ENCODE peak calls at places on chromosomes 7 and 10, in six cellular contexts. One of them, this sample, is unnamed.

GRCh38 chr10:76324283-76324682 is 892.9 kb downstream of the LRMDA start:
- DNase-seq in thoracic aorta: no peak
- DNase-seq in GM23248: peak; percentile 35
- DNase-seq in HCT116: no peak
- DNase-seq in HFF-Myc: no peak
- DNase-seq in Jurkat, Clone E6-1: no peak
- DNase-seq in this sample: no peak

GRCh38 chr7:70506463-70506862 is 625.5 kb upstream of the GALNT17 start:
- DNase-seq in HCT116: no peak
- DNase-seq in Jurkat, Clone E6-1: no peak
- DNase-seq in HFF-Myc: no peak
- DNase-seq in GM23248: no peak
- DNase-seq in thoracic aorta: no peak
- DNase-seq in this sample: peak; percentile 52

GRCh38 chr10:68088744-68089143 is 13.7 kb upstream of the HERC4 start:
- DNase-seq in HFF-Myc: no peak
- DNase-seq in HCT116: no peak
- DNase-seq in GM23248: no peak
- DNase-seq in Jurkat, Clone E6-1: no peak
- DNase-seq in thoracic aorta: no peak
- DNase-seq in this sample: no peak

GRCh38 chr10:32790483-32790882 is 167.5 kb downstream of the ITGB1 start:
- DNase-seq in GM23248: peak; percentile 70
- DNase-seq in HFF-Myc: no peak
- DNase-seq in thoracic aorta: no peak
- DNase-seq in Jurkat, Clone E6-1: no peak
- DNase-seq in HCT116: no peak
- DNase-seq in this sample: no peak

GRCh38 chr7:157044943-157045660 is 34.6 kb upstream of the MNX1 start:
- DNase-seq in HCT116: no peak
- DNase-seq in HFF-Myc: no peak
- DNase-seq in GM23248: no peak
- DNase-seq in thoracic aorta: no peak
- DNase-seq in Jurkat, Clone E6-1: no peak
- DNase-seq in this sample: no peak

GRCh38 chr7:1940863-1941262 is 270.8 kb downstream of the ELFN1 start:
- DNase-seq in GM23248: no peak
- DNase-seq in HFF-Myc: no peak
- DNase-seq in Jurkat, Clone E6-1: no peak
- DNase-seq in thoracic aorta: no peak
- DNase-seq in HCT116: no peak
- DNase-seq in this sample: peak; percentile 25

GRCh38 chr7:92246363-92247101 is 758 bp downstream of the ANKIB1 start:
- DNase-seq in thoracic aorta: no peak
- DNase-seq in HFF-Myc: no peak
- DNase-seq in GM23248: peak; percentile 61
- DNase-seq in Jurkat, Clone E6-1: peak; percentile 22
- DNase-seq in HCT116: no peak
- DNase-seq in this sample: peak; percentile 44

GRCh38 chr7:130904031-130904757 is 170.2 kb upstream of the KLF14 start:
- DNase-seq in HFF-Myc: peak; percentile 89
- DNase-seq in thoracic aorta: no peak
- DNase-seq in GM23248: peak; percentile 93
- DNase-seq in HCT116: peak; percentile 93
- DNase-seq in Jurkat, Clone E6-1: no peak
- DNase-seq in this sample: no peak

GRCh38 chr7:76303829-76304505 is 1.5 kb downstream of the HSPB1 start:
- DNase-seq in HCT116: no peak
- DNase-seq in Jurkat, Clone E6-1: peak; percentile 78
- DNase-seq in GM23248: peak; percentile 83
- DNase-seq in thoracic aorta: no peak
- DNase-seq in HFF-Myc: no peak
- DNase-seq in this sample: peak; percentile 90

GRCh38 chr7:157690833-157691382 is 354.1 kb downstream of the DNAJB6 start:
- DNase-seq in Jurkat, Clone E6-1: no peak
- DNase-seq in HCT116: peak; percentile 71
- DNase-seq in HFF-Myc: peak; percentile 9
- DNase-seq in GM23248: peak; percentile 51
- DNase-seq in thoracic aorta: no peak
- DNase-seq in this sample: no peak

GRCh38 chr7:156059374-156059773 is 247.1 kb upstream of the SHH start:
- DNase-seq in HFF-Myc: no peak
- DNase-seq in Jurkat, Clone E6-1: no peak
- DNase-seq in thoracic aorta: no peak
- DNase-seq in HCT116: no peak
- DNase-seq in GM23248: no peak
- DNase-seq in this sample: no peak

GRCh38 chr7:35725280-35725680 is 30.3 kb upstream of the HERPUD2 start:
- DNase-seq in thoracic aorta: no peak
- DNase-seq in HFF-Myc: no peak
- DNase-seq in Jurkat, Clone E6-1: peak; percentile 96
- DNase-seq in GM23248: no peak
- DNase-seq in HCT116: no peak
- DNase-seq in this sample: peak; percentile 91

GRCh38 chr10:11147723-11148122 is 130.1 kb downstream of the CELF2 start:
- DNase-seq in thoracic aorta: no peak
- DNase-seq in GM23248: no peak
- DNase-seq in HFF-Myc: no peak
- DNase-seq in Jurkat, Clone E6-1: peak; percentile 80
- DNase-seq in HCT116: no peak
- DNase-seq in this sample: peak; percentile 16

GRCh38 chr7:135923700-135924261 is 53.4 kb downstream of the MTPN start:
- DNase-seq in Jurkat, Clone E6-1: no peak
- DNase-seq in HFF-Myc: peak; percentile 75
- DNase-seq in GM23248: peak; percentile 98
- DNase-seq in thoracic aorta: no peak
- DNase-seq in HCT116: peak; percentile 81
- DNase-seq in this sample: no peak

DNA sequence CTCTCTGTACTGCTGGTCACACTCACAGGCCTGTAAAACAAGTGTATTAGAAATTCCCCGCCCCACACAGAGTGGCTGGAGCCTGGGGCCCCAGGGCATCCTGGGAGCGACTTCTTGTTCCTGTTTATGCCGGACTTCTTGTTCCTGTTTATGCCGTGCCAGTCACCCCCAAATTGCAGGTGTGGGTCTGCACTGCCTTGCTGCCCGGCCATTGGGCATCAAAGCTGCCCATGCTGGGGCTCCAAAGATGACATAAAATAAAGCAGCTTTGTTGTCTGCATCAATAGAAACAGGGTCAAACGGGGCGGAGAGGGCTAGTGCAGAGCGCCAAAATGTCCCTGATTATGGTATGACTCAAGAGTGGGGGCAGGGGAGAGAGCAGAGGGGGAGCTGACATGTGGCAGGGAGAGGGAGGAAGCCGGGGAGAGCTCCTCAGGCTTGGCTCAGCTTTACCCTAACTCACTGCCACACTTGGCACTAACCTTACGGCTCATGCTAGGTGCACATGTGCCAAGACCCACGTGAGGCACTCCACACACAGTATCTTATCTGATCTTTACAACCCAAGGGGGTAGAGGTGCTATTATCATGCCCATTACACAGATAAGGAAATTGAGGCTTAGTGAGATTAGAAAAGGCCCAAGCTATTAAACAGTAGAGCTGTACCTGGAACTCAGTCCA is 98.4 kb downstream of the PIP4K2A start:
- DNase-seq in Jurkat, Clone E6-1: peak; percentile 43
- DNase-seq in thoracic aorta: no peak
- DNase-seq in HCT116: no peak
- DNase-seq in HFF-Myc: peak; percentile 36
- DNase-seq in GM23248: no peak
- DNase-seq in this sample: peak; percentile 80
- H3K4me3 ChIP-seq in Jurkat, Clone E6-1: no peak overlapping the region
- H3K4me3 ChIP-seq in thoracic aorta: peak overlapping the region; percentile 38
- H3K4me3 ChIP-seq in HCT116: peak overlapping the region; percentile 57
- H3K4me3 ChIP-seq in HFF-Myc: no peak overlapping the region
- H3K4me3 ChIP-seq in GM23248: no peak overlapping the region
- H3K4me3 ChIP-seq in this sample: peak overlapping the region; percentile 65

GRCh38 chr10:4686644-4686996 is 139.4 kb upstream of the AKR1E2 start:
- DNase-seq in HCT116: peak; percentile 94
- DNase-seq in thoracic aorta: no peak
- DNase-seq in Jurkat, Clone E6-1: no peak
- DNase-seq in HFF-Myc: no peak
- DNase-seq in GM23248: peak; percentile 92
- DNase-seq in this sample: no peak
- H3K4me3 ChIP-seq in HCT116: peak overlapping the region; percentile 14
- H3K4me3 ChIP-seq in thoracic aorta: no peak overlapping the region
- H3K4me3 ChIP-seq in Jurkat, Clone E6-1: no peak overlapping the region
- H3K4me3 ChIP-seq in HFF-Myc: no peak overlapping the region
- H3K4me3 ChIP-seq in GM23248: no peak overlapping the region
- H3K4me3 ChIP-seq in this sample: no peak overlapping the region

GRCh38 chr7:50317697-50318640 is 13.5 kb downstream of the IKZF1 start:
- DNase-seq in HCT116: no peak
- DNase-seq in Jurkat, Clone E6-1: no peak
- DNase-seq in GM23248: no peak
- DNase-seq in HFF-Myc: no peak
- DNase-seq in thoracic aorta: no peak
- DNase-seq in this sample: no peak

GRCh38 chr7:50315739-50316671 is 11.5 kb downstream of the IKZF1 start:
- DNase-seq in HCT116: no peak
- DNase-seq in thoracic aorta: no peak
- DNase-seq in GM23248: no peak
- DNase-seq in HFF-Myc: no peak
- DNase-seq in Jurkat, Clone E6-1: no peak
- DNase-seq in this sample: peak; percentile 57

GRCh38 chr7:50315193-50315592 is 10.7 kb downstream of the IKZF1 start:
- DNase-seq in HFF-Myc: no peak
- DNase-seq in HCT116: no peak
- DNase-seq in GM23248: no peak
- DNase-seq in thoracic aorta: no peak
- DNase-seq in Jurkat, Clone E6-1: no peak
- DNase-seq in this sample: peak; percentile 32

GRCh38 chr7:50314778-50315177 is 10.3 kb downstream of the IKZF1 start:
- DNase-seq in HFF-Myc: no peak
- DNase-seq in GM23248: no peak
- DNase-seq in Jurkat, Clone E6-1: no peak
- DNase-seq in thoracic aorta: no peak
- DNase-seq in HCT116: no peak
- DNase-seq in this sample: no peak

DNA sequence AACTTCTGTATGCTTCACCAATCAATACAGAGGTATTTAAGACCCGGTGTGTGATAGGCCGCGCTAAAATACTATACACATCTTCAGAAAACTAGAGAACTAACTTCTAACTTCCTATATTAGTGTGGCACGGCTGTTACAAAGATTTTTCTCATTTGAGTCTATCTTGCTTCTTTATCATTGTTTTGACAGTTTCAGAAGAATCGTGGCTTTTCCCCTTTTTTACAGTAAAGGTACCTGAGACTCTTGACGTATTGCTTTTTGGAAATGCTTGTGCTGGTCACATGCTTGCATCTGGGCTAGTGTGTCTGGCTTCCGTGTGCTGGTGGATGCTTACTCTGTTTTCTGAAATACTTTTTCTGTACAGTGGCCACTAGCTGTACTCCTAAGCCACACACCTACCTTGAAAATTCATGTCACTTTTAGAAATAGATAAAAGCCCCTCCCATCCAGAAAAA is 12.7 kb downstream of the IKZF1 start:
- DNase-seq in thoracic aorta: no peak
- DNase-seq in HFF-Myc: no peak
- DNase-seq in HCT116: no peak
- DNase-seq in GM23248: no peak
- DNase-seq in Jurkat, Clone E6-1: no peak
- DNase-seq in this sample: no peak
- H3K4me3 ChIP-seq in thoracic aorta: no peak overlapping the region
- H3K4me3 ChIP-seq in HFF-Myc: no peak overlapping the region
- H3K4me3 ChIP-seq in HCT116: no peak overlapping the region
- H3K4me3 ChIP-seq in GM23248: no peak overlapping the region
- H3K4me3 ChIP-seq in Jurkat, Clone E6-1: no peak overlapping the region
- H3K4me3 ChIP-seq in this sample: peak overlapping the region; percentile 0

DNA sequence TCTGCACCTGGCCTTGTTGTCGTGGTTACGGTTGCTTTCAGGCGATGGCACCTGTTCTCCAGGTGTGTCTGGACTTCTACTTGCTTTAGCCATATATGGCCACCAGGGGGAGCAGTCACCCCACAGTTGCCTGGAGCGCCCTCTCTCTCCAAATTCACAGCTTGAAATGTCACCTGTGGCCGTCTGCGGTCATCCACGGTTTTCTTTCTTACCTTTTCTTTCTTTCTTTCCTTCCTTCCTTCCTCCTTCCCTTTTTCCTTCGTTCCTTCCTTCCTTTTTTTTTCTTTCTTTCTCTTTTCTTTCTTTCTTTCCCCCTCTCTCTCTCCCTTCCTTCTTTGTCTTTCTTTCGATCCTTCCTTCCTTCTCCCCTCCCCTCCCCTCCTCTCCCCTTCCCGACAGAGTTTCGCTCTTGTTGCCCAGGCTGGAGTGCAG is 150.5 kb upstream of the VKORC1L1 start:
- DNase-seq in thoracic aorta: no peak
- DNase-seq in Jurkat, Clone E6-1: peak; percentile 45
- DNase-seq in GM23248: peak; percentile 23
- DNase-seq in HCT116: peak; percentile 37
- DNase-seq in HFF-Myc: no peak
- DNase-seq in this sample: peak; percentile 62
- H3K4me3 ChIP-seq in thoracic aorta: no peak overlapping the region
- H3K4me3 ChIP-seq in Jurkat, Clone E6-1: no peak overlapping the region
- H3K4me3 ChIP-seq in GM23248: no peak overlapping the region
- H3K4me3 ChIP-seq in HCT116: no peak overlapping the region
- H3K4me3 ChIP-seq in HFF-Myc: no peak overlapping the region
- H3K4me3 ChIP-seq in this sample: no peak overlapping the region

This sample was measured in OCI-LY7.